ENCODE peak calls at places on chromosomes 13 and 19, in six cellular contexts. Y is lung, T is stomach, D is thoracic aorta, Z is SJSA1, E is breast epithelium. W is an unnamed sample.

GRCh38 chr19:1027020-1027952 is 878 bp downstream of the CNN2 start:
- DNase-seq in Y (peak; percentile 47), T (no peak), D (no peak), Z (no peak), E (no peak), W (no peak)

GRCh38 chr19:35959040-35959967 is 23.1 kb downstream of the LRFN3 start:
- DNase-seq in Y (no peak), T (peak; percentile 60), D (no peak), Z (no peak), E (no peak), W (no peak)

GRCh38 chr19:40059624-40060023 is 3.6 kb upstream of the ZNF780B start:
- DNase-seq in Y (no peak), T (no peak), D (no peak), Z (no peak), E (no peak), W (no peak)

GRCh38 chr19:54209748-54210494 is 9.3 kb downstream of the RPS9 start:
- DNase-seq in Y (peak; percentile 97), T (peak; percentile 97), D (peak; percentile 65), Z (peak; percentile 95), E (peak; percentile 76), W (peak; percentile 95)

GRCh38 chr13:81048026-81048461 is 707.1 kb upstream of the SPRY2 start:
- DNase-seq in Y (no peak), T (no peak), D (no peak), Z (peak; percentile 44), E (no peak), W (no peak)

GRCh38 chr13:82739881-82740280 is 1142.4 kb downstream of the SLITRK1 start:
- DNase-seq in Y (no peak), T (no peak), D (no peak), Z (no peak), E (no peak), W (no peak)

GRCh38 chr19:13408889-13409518 is 97.3 kb downstream of the CACNA1A start:
- DNase-seq in Y (no peak), T (no peak), D (no peak), Z (no peak), E (no peak), W (no peak)

GRCh38 chr13:100508391-100508790 is 80.2 kb downstream of the GGACT start:
- DNase-seq in Y (no peak), T (no peak), D (no peak), Z (no peak), E (no peak), W (no peak)

DNA sequence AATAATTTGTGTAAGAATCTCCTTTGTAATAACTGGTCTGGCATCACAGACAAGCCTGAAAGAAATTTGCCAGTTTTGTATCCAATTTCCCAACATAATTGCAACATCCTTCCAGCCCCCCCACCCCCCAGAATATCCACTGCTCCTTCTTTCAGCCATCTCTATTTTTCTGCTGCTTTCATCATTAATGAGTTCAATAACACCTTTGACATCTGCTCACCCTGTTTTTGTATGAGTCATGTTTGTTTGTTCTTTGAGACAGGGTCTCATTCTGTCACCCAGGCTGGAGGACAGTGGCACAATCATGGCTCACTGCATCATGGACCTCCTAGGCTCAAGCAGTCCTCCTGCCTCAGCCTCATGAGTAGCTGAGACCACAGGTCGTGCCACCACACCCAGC is 6.9 kb upstream of the ZC3H4 start:
- DNase-seq in Y (no peak), T (no peak), D (no peak), Z (no peak), E (no peak), W (no peak)
- H3K4me1 ChIP-seq in Y (no peaks in the 10 kb centered on the region), T (peaks cover 7% of the 10 kb centered on the region), D (peaks cover 3% of the 10 kb centered on the region), Z (peaks cover 29% of the 10 kb centered on the region), E (no peaks in the 10 kb centered on the region), W (peaks cover 54% of the 10 kb centered on the region)

GRCh38 chr19:41604831-41605230 is 22.0 kb downstream of the CEACAM4 start:
- DNase-seq in Y (no peak), T (no peak), D (no peak), Z (no peak), E (no peak), W (no peak)
- H3K27me3 ChIP-seq in Y (no peaks in the 10 kb centered on the region), T (peaks cover 32% of the 10 kb centered on the region), D (no peaks in the 10 kb centered on the region), Z (peaks cover 19% of the 10 kb centered on the region), E (no peaks in the 10 kb centered on the region), W (peaks cover 84% of the 10 kb centered on the region)

DNA sequence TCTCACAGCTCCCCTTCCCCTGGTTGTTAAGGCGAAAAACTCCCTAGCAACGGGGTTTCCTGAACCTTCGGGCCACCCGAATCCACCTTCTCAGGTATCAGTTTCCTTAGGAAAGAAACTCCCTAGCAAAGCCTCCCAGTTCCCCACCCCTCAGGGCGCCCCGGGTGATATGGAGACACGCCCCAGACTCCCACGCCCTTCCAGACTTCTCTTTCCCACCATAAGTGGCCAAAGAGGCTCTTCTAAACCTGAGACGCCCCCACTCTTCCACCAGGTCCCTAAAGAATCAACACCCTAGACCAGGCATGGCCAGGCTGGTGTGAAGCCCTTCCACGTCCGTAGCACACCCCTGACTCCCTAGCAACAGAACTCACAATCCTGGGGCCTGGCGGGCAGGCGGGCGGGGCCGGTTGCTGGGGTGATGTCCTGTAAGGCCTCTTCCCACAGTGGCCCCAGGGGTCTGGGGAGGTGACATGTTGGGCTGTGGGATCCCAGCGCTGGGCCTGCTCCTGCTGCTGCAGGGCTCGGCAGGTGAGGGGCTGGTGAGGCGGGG is at the start of gene TMEM190:
- DNase-seq in Y (no peak), T (no peak), D (no peak), Z (no peak), E (no peak), W (no peak)
- H3K4me3 ChIP-seq in Y (no peak within 1 kb of the TSS), T (no peak within 1 kb of the TSS), D (no peak within 1 kb of the TSS), Z (no peak within 1 kb of the TSS), E (no peak within 1 kb of the TSS), W (no peak within 1 kb of the TSS)

GRCh38 chr13:51027644-51028043 is 83.4 kb downstream of the C13orf42 start:
- DNase-seq in Y (no peak), T (no peak), D (no peak), Z (no peak), E (no peak), W (no peak)
- H3K4me1 ChIP-seq in Y (no peaks in the 10 kb centered on the region), T (no peaks in the 10 kb centered on the region), D (no peaks in the 10 kb centered on the region), Z (no peaks in the 10 kb centered on the region), E (no peaks in the 10 kb centered on the region), W (no peaks in the 10 kb centered on the region)

GRCh38 chr19:38063921-38064320 is 156.9 kb downstream of the SIPA1L3 start:
- DNase-seq in Y (no peak), T (no peak), D (no peak), Z (no peak), E (no peak), W (no peak)
- H3K27me3 ChIP-seq in Y (no peaks in the 10 kb centered on the region), T (no peaks in the 10 kb centered on the region), D (no peaks in the 10 kb centered on the region), Z (no peaks in the 10 kb centered on the region), E (no peaks in the 10 kb centered on the region), W (no peaks in the 10 kb centered on the region)

DNA sequence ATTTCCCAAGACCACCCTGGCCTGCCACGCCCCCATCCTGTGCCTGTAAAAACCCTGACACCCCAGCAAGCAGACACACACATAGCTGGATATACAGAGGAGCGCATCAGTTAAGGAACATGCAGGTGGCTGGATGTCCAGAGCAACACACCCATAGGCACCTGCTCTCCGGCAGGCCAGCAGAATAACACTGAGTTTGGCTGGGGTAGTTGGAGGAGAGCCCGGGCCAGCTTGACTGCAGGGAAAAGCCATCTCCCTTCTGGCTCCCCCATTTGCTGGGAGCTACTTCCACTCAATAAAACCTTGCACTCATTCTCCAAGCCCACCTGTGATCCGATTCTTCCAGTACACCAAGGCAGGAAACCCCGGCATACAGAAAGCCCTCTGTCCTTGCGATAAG is 8.9 kb downstream of the RASL11A start:
- DNase-seq in Y (no peak), T (no peak), D (no peak), Z (no peak), E (no peak), W (no peak)
- H3K4me3 ChIP-seq in Y (no peak overlapping the region), T (no peak overlapping the region), D (no peak overlapping the region), Z (no peak overlapping the region), E (no peak overlapping the region), W (no peak overlapping the region)

W was measured in PC-9.